ENCODE peak calls at places on chromosomes 6 and 20, in four cellular contexts. C, G, U and W are unnamed samples.
A peak's percentile ranks its signal among the peaks of the same experiment; 100 is the strongest.

GRCh38 chr6:127554435-127555006 is 22.5 kb upstream of the C6orf58 start:
- DNase-seq in C (no peak), G (no peak), U (peak; percentile 66), W (peak; percentile 35)

GRCh38 chr20:8432435-8433148 is 300.5 kb downstream of the PLCB1 start:
- DNase-seq in C (no peak), G (no peak), U (no peak), W (no peak)

GRCh38 chr20:18926972-18927371 is 113.4 kb downstream of the SCP2D1 start:
- DNase-seq in C (no peak), G (no peak), U (no peak), W (no peak)

GRCh38 chr6:108896111-108896661 is 48.0 kb downstream of the ARMC2 start:
- DNase-seq in C (no peak), G (no peak), U (peak; percentile 83), W (no peak)

GRCh38 chr6:152206072-152206818 is 398.8 kb downstream of the ESR1 start:
- DNase-seq in C (peak; percentile 16), G (no peak), U (peak; percentile 37), W (no peak)

GRCh38 chr6:129507846-129508245 is 202.1 kb downstream of the ARHGAP18 start:
- DNase-seq in C (no peak), G (no peak), U (no peak), W (no peak)

GRCh38 chr20:3711418-3712043 is 869 bp downstream of the SIGLEC1 start:
- DNase-seq in C (no peak), G (no peak), U (no peak), W (no peak)

GRCh38 chr6:30914854-30915590 is 984 bp downstream of the VARS2 start:
- DNase-seq in C (no peak), G (no peak), U (no peak), W (no peak)

GRCh38 chr6:164640946-164641345 is 668.5 kb downstream of the C6orf118 start:
- DNase-seq in C (no peak), G (no peak), U (no peak), W (no peak)

GRCh38 chr20:44642203-44643153 is 9.0 kb downstream of the ADA start:
- DNase-seq in C (peak; percentile 27), G (no peak), U (peak; percentile 88), W (no peak)

GRCh38 chr6:31582230-31582601 is at the start of gene LTB:
- DNase-seq in C (no peak), G (no peak), U (no peak), W (no peak)

GRCh38 chr20:45044084-45044573 is 56.8 kb downstream of the KCNS1 start:
- DNase-seq in C (peak; percentile 64), G (peak; percentile 29), U (peak; percentile 93), W (peak; percentile 69)

GRCh38 chr6:118786696-118787453 is 107.1 kb upstream of the ASF1A start:
- DNase-seq in C (no peak), G (no peak), U (no peak), W (peak; percentile 36)

GRCh38 chr20:47330933-47331708 is 25.4 kb downstream of the ZMYND8 start:
- DNase-seq in C (no peak), G (no peak), U (peak; percentile 99), W (peak; percentile 17)

GRCh38 chr6:123380257-123380656 is 256.5 kb downstream of the TRDN start:
- DNase-seq in C (no peak), G (no peak), U (peak; percentile 26), W (peak; percentile 32)

GRCh38 chr6:41970436-41970846 is 28.8 kb upstream of the CCND3 start:
- DNase-seq in C (no peak), G (no peak), U (peak; percentile 74), W (no peak)

GRCh38 chr6:114430534-114431124 is 87.8 kb upstream of the HS3ST5 start:
- DNase-seq in C (no peak), G (no peak), U (no peak), W (no peak)

GRCh38 chr6:96499781-96500180 is 21.8 kb upstream of the UFL1 start:
- DNase-seq in C (no peak), G (no peak), U (no peak), W (no peak)

GRCh38 chr20:9215539-9215938 is 146.7 kb downstream of the PLCB4 start:
- DNase-seq in C (no peak), G (no peak), U (peak; percentile 46), W (no peak)

GRCh38 chr6:8389034-8389818 is 46.1 kb downstream of the SLC35B3 start:
- DNase-seq in C (no peak), G (no peak), U (no peak), W (no peak)

GRCh38 chr6:75563032-75563431 is 38.6 kb upstream of the SENP6 start:
- DNase-seq in C (peak; percentile 9), G (no peak), U (peak; percentile 67), W (peak; percentile 34)

GRCh38 chr20:12012241-12013222 is 94.8 kb downstream of the BTBD3 start:
- DNase-seq in C (peak; percentile 37), G (no peak), U (peak; percentile 57), W (peak; percentile 66)

GRCh38 chr6:143264996-143265734 is 185.3 kb downstream of the ADAT2 start:
- DNase-seq in C (no peak), G (no peak), U (no peak), W (no peak)

GRCh38 chr20:64103871-64104666 is 3.3 kb downstream of the NPBWR2 start:
- DNase-seq in C (no peak), G (no peak), U (no peak), W (no peak)

GRCh38 chr6:167493961-167494697 is 169.2 kb downstream of the TTLL2 start:
- DNase-seq in C (no peak), G (no peak), U (no peak), W (no peak)

GRCh38 chr6:87692097-87692496 is 9.9 kb downstream of the AKIRIN2 start:
- DNase-seq in C (no peak), G (no peak), U (no peak), W (no peak)

GRCh38 chr6:159716247-159717086 is 10.8 kb upstream of the WTAP start:
- DNase-seq in C (no peak), G (no peak), U (peak; percentile 89), W (no peak)

GRCh38 chr20:2108987-2109386 is 7.4 kb downstream of the STK35 start:
- DNase-seq in C (no peak), G (no peak), U (peak; percentile 85), W (no peak)

GRCh38 chr6:3438190-3439167 is 18.4 kb downstream of the SLC22A23 start:
- DNase-seq in C (no peak), G (peak; percentile 47), U (peak; percentile 81), W (peak; percentile 79)

GRCh38 chr6:158684745-158685355 is 35.0 kb downstream of the SYTL3 start:
- DNase-seq in C (no peak), G (no peak), U (no peak), W (no peak)

GRCh38 chr6:56719310-56719709 is 76.6 kb upstream of the DST start:
- DNase-seq in C (no peak), G (no peak), U (peak; percentile 91), W (no peak)

GRCh38 chr20:44810391-44811149 is at the start of gene RIMS4:
- DNase-seq in C (peak; percentile 20), G (no peak), U (no peak), W (peak; percentile 94)

GRCh38 chr6:138419766-138420165 is 15.7 kb downstream of the HEBP2 start:
- DNase-seq in C (no peak), G (no peak), U (no peak), W (no peak)

GRCh38 chr20:47574616-47575401 is 73.1 kb downstream of the NCOA3 start:
- DNase-seq in C (peak; percentile 45), G (no peak), U (peak; percentile 55), W (no peak)

GRCh38 chr20:15596220-15596875 is 976.9 kb downstream of the KIF16B start:
- DNase-seq in C (no peak), G (no peak), U (no peak), W (no peak)

GRCh38 chr6:47663462-47664216 is 34.7 kb upstream of the ADGRF4 start:
- DNase-seq in C (no peak), G (no peak), U (no peak), W (no peak)